ENCODE peak calls at places on chromosome 12, in seven cellular contexts. X, O, M, V, J, E and L are unnamed samples.

GRCh38 chr12:41407240-41407799 is 219.2 kb downstream of the PDZRN4 start:
- DNase-seq in X (no peak), V (no peak), O (no peak), J (no peak), E (no peak), M (no peak), L (no peak)

GRCh38 chr12:59046763-59047534 is 126.6 kb upstream of the LRIG3 start:
- DNase-seq in O (peak; percentile 16), E (no peak), M (peak; percentile 25), J (no peak), V (no peak), X (no peak), L (no peak)

GRCh38 chr12:4324366-4324765 is 3.4 kb downstream of the TIGAR start:
- DNase-seq in V (no peak), E (no peak), M (no peak), O (no peak), X (no peak), J (no peak), L (no peak)

GRCh38 chr12:503111-503761 is 43.5 kb downstream of the B4GALNT3 start:
- DNase-seq in E (no peak), M (no peak), V (no peak), J (no peak), X (no peak), O (peak; percentile 8), L (no peak)

GRCh38 chr12:68402422-68402821 is 70.3 kb upstream of the MDM1 start:
- DNase-seq in E (no peak), M (no peak), X (no peak), J (no peak), V (no peak), O (no peak), L (no peak)

GRCh38 chr12:117845271-117845904 is 123.4 kb downstream of the KSR2 start:
- DNase-seq in M (no peak), E (no peak), V (no peak), X (no peak), O (no peak), J (no peak), L (no peak)

GRCh38 chr12:92543359-92543758 is 159.4 kb upstream of the PLEKHG7 start:
- DNase-seq in J (no peak), V (no peak), O (no peak), E (no peak), X (no peak), M (peak; percentile 58), L (peak; percentile 92)

GRCh38 chr12:19431407-19432308 is 7.6 kb upstream of the AEBP2 start:
- DNase-seq in O (peak; percentile 88), M (peak; percentile 84), J (peak; percentile 41), V (no peak), E (peak; percentile 30), X (no peak), L (peak; percentile 21)

GRCh38 chr12:42144424-42145196 is at the start of gene GXYLT1:
- DNase-seq in X (peak; percentile 92), O (peak; percentile 95), J (peak; percentile 96), M (peak; percentile 95), E (peak; percentile 76), V (peak; percentile 94), L (peak; percentile 78)

GRCh38 chr12:11202811-11203210 is 16.1 kb upstream of the TAS2R42 start:
- DNase-seq in J (no peak), O (no peak), X (no peak), V (no peak), M (peak; percentile 14), E (no peak), L (no peak)

GRCh38 chr12:105084251-105085250 is at the start of gene ALDH1L2:
- DNase-seq in O (peak; percentile 89), M (peak; percentile 94), J (peak; percentile 90), V (peak; percentile 85), X (peak; percentile 90), E (no peak), L (peak; percentile 23)

GRCh38 chr12:108768591-108769500 is 37.5 kb upstream of the CORO1C start:
- DNase-seq in E (no peak), O (no peak), V (peak; percentile 29), M (no peak), J (peak; percentile 71), X (no peak), L (no peak)

GRCh38 chr12:77031745-77032144 is 33.6 kb downstream of the E2F7 start:
- DNase-seq in J (no peak), E (no peak), X (no peak), O (peak; percentile 83), V (no peak), M (peak; percentile 35), L (no peak)

GRCh38 chr12:97982684-97983083 is 520.1 kb downstream of the RMST start:
- DNase-seq in M (no peak), E (no peak), X (no peak), J (no peak), O (no peak), V (no peak), L (no peak)

GRCh38 chr12:69524755-69525509 is 54.7 kb downstream of the FRS2 start:
- DNase-seq in O (peak; percentile 36), V (no peak), X (no peak), E (no peak), M (peak; percentile 45), J (no peak), L (no peak)

GRCh38 chr12:75289678-75290200 is 40.4 kb downstream of the CAPS2 start:
- DNase-seq in M (peak; percentile 58), J (peak; percentile 23), X (no peak), O (peak; percentile 12), V (no peak), E (no peak), L (no peak)

GRCh38 chr12:94140556-94140955 is 7.8 kb upstream of the PLXNC1 start:
- DNase-seq in X (no peak), E (no peak), V (no peak), J (peak; percentile 51), M (peak; percentile 42), O (no peak), L (no peak)

GRCh38 chr12:114918535-114919233 is 234.7 kb upstream of the TBX3 start:
- DNase-seq in O (peak; percentile 62), J (peak; percentile 97), M (peak; percentile 54), E (no peak), X (no peak), V (no peak), L (no peak)

GRCh38 chr12:22333186-22333745 is 1.2 kb downstream of the ST8SIA1 start:
- DNase-seq in O (peak; percentile 41), X (no peak), M (peak; percentile 54), J (no peak), V (no peak), E (no peak), L (no peak)
- H3K4me3 ChIP-seq in O (no peak overlapping the region), X (peak overlapping the region; percentile 71), M (no peak overlapping the region), J (no peak overlapping the region), V (peak overlapping the region; percentile 55), E (no peak overlapping the region), L (no peak overlapping the region)

GRCh38 chr12:65944637-65945036 is 120.4 kb downstream of the HMGA2 start:
- DNase-seq in O (no peak), M (no peak), E (no peak), J (no peak), V (no peak), X (no peak), L (no peak)

GRCh38 chr12:65940744-65941143 is 116.5 kb downstream of the HMGA2 start:
- DNase-seq in E (no peak), M (no peak), V (no peak), J (no peak), O (no peak), X (no peak), L (no peak)

GRCh38 chr12:65945457-65945856 is 121.2 kb downstream of the HMGA2 start:
- DNase-seq in E (no peak), X (no peak), V (no peak), J (no peak), M (no peak), O (no peak), L (no peak)

GRCh38 chr12:65941388-65941787 is 117.1 kb downstream of the HMGA2 start:
- DNase-seq in O (peak; percentile 95), E (no peak), M (peak; percentile 72), V (no peak), X (no peak), J (peak; percentile 43), L (no peak)

DNA sequence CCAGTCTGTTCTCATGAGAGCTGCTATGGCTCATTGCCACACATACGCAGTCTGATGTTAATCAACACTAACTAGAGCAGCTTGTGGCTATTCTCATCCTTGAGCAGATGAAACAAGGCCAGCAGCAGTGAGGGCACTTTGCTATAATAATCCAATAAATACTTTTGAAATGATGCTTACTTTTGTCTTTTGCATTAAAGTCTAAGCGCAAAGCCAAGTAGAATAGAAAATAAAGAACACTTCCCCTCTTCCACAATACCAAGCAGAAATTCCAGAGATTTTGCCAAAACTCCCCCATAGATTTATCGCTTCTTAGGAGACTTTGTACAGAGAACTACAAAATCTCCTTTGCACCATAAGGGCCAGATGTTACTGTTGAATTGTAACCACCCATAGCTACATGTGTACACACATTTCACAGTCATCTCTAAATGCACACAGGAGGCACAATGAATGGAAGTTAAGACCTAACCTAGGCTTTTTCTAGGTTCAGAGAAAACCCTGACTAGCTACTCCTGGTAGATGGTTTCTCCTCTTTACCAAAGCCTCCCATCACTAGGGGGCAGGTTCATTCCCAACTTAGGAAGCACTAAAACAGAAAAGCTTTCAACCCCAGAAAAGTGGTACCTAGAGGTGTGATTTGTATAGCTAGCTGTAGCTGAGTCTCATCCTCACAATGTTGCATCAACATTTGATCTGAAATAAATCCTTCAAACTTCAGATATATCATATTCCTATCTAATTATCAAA is 119.3 kb downstream of the HMGA2 start:
- DNase-seq in X (no peak), V (no peak), E (no peak), J (no peak), M (no peak), O (no peak), L (no peak)
- TF ChIP-seq CTCF in X (no peak), V (no peak), E (no peak), J (no peak), M (no peak), O (peak; percentile 20), L (no peak)

GRCh38 chr12:58007875-58008274 is 66.5 kb downstream of the ATP23 start:
- DNase-seq in J (no peak), M (no peak), X (no peak), V (no peak), O (no peak), E (no peak), L (no peak)

GRCh38 chr12:58009355-58009754 is 68.0 kb downstream of the ATP23 start:
- DNase-seq in E (no peak), J (no peak), M (peak; percentile 26), X (no peak), O (peak; percentile 13), V (no peak), L (no peak)

GRCh38 chr12:58011676-58012075 is 70.3 kb downstream of the ATP23 start:
- DNase-seq in V (no peak), M (no peak), O (no peak), J (no peak), E (no peak), X (no peak), L (no peak)

GRCh38 chr12:58008658-58009057 is 67.3 kb downstream of the ATP23 start:
- DNase-seq in M (no peak), J (no peak), E (no peak), O (no peak), V (no peak), X (no peak), L (no peak)
- H3K4me3 ChIP-seq in M (no peak overlapping the region), J (no peak overlapping the region), E (no peak overlapping the region), O (no peak overlapping the region), V (no peak overlapping the region), X (no peak overlapping the region), L (no peak overlapping the region)

DNA sequence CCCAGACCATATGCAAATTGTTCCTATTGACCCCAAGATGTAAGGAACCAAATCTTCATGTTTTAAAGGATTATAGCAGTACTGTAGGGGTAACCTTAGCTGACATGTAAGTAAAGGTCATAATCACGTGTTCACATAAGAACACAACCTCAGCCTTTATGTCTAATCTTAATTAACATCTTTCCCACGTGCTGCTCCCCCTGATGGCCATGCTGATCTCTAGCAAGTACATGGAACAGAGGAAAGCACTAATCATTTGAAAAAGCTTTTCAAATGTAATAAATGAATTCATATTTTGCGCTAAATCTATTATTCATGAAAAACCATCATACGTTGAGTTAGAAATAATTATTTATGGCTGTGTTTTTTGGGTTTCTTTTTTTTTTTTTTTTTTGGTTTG is 30.5 kb upstream of the ITPR2 start:
- DNase-seq in J (peak; percentile 18), V (no peak), E (no peak), X (no peak), O (no peak), M (peak; percentile 53), L (no peak)
- TF ChIP-seq CTCF in J (no peak), V (no peak), E (peak; percentile 27), X (no peak), O (peak; percentile 32), M (peak; percentile 69), L (peak; percentile 28)